ENCODE peak calls at places on chromosome 19, in four cellular contexts. T is Karpas-422, X is MCF 10A, V is astrocyte of the cerebellum. E is an unnamed sample.

GRCh38 chr19:55437410-55437809 is 5.7 kb downstream of the SHISA7 start:
- DNase-seq in T (peak; percentile 83), X (peak; percentile 82), V (no peak), E (peak; percentile 46)

GRCh38 chr19:51460164-51460992 is 2.1 kb upstream of the SIGLEC8 start:
- DNase-seq in T (peak; percentile 71), X (no peak), V (no peak), E (no peak)

GRCh38 chr19:23802290-23802689 is 43.6 kb upstream of the ZNF681 start:
- DNase-seq in T (no peak), X (no peak), V (no peak), E (peak; percentile 2)

GRCh38 chr19:16585808-16586476 is 13.7 kb upstream of the SLC35E1 start:
- DNase-seq in T (peak; percentile 81), X (no peak), V (no peak), E (peak; percentile 74)

GRCh38 chr19:28307460-28307859 is 905.5 kb downstream of the UQCRFS1 start:
- DNase-seq in T (no peak), X (no peak), V (peak; percentile 20), E (peak; percentile 57)

GRCh38 chr19:5186293-5187050 is 154.1 kb downstream of the PTPRS start:
- DNase-seq in T (no peak), X (peak; percentile 31), V (peak; percentile 18), E (no peak)

GRCh38 chr19:41366089-41366488 is 2.1 kb upstream of the B9D2 start:
- DNase-seq in T (peak; percentile 64), X (no peak), V (no peak), E (no peak)

GRCh38 chr19:3509566-3509989 is 3.5 kb downstream of the FZR1 start:
- DNase-seq in T (no peak), X (peak; percentile 67), V (no peak), E (peak; percentile 61)

GRCh38 chr19:30378701-30379100 is 6.5 kb downstream of the ZNF536 start:
- DNase-seq in T (no peak), X (no peak), V (no peak), E (no peak)

GRCh38 chr19:52786078-52786463 is 520 bp downstream of the ZNF600 start:
- DNase-seq in T (peak; percentile 64), X (no peak), V (no peak), E (no peak)

GRCh38 chr19:44714597-44715169 is 15.7 kb downstream of the CEACAM16 start:
- DNase-seq in T (no peak), X (no peak), V (no peak), E (no peak)

GRCh38 chr19:54190942-54191670 is at the start of gene TSEN34:
- DNase-seq in T (peak; percentile 97), X (peak; percentile 87), V (no peak), E (no peak)

GRCh38 chr19:10431943-10432735 is 11.8 kb downstream of the PDE4A start:
- DNase-seq in T (peak; percentile 73), X (no peak), V (no peak), E (no peak)

GRCh38 chr19:23071087-23071511 is 45.7 kb upstream of the ZNF730 start:
- DNase-seq in T (no peak), X (no peak), V (no peak), E (no peak)

GRCh38 chr19:39038098-39038497 is 5.7 kb upstream of the FBXO27 start:
- DNase-seq in T (no peak), X (peak; percentile 68), V (no peak), E (peak; percentile 73)

GRCh38 chr19:43560687-43561086 is 14.6 kb downstream of the XRCC1 start:
- DNase-seq in T (no peak), X (peak; percentile 10), V (no peak), E (no peak)

GRCh38 chr19:46717716-46718143 is 816 bp upstream of the PRKD2 start:
- DNase-seq in T (peak; percentile 52), X (no peak), V (no peak), E (no peak)

GRCh38 chr19:50460161-50460765 is 16.0 kb upstream of the EMC10 start:
- DNase-seq in T (peak; percentile 83), X (peak; percentile 14), V (no peak), E (peak; percentile 92)

GRCh38 chr19:31347828-31348314 is 1.4 kb downstream of the TSHZ3 start:
- DNase-seq in T (no peak), X (no peak), V (no peak), E (no peak)

GRCh38 chr19:43901395-43902390 is 33.4 kb downstream of the ZNF45 start:
- DNase-seq in T (peak; percentile 64), X (peak; percentile 79), V (peak; percentile 64), E (peak; percentile 76)

GRCh38 chr19:10836478-10837325 is 690 bp upstream of the TMED1 start:
- DNase-seq in T (peak; percentile 96), X (peak; percentile 89), V (no peak), E (no peak)

GRCh38 chr19:10074153-10074552 is 12.0 kb upstream of the SHFL start:
- DNase-seq in T (peak; percentile 88), X (peak; percentile 60), V (no peak), E (no peak)

GRCh38 chr19:21166436-21166835 is 24.6 kb downstream of the ZNF431 start:
- DNase-seq in T (no peak), X (no peak), V (no peak), E (no peak)

GRCh38 chr19:11652056-11652455 is 54.8 kb downstream of the ZNF627 start:
- DNase-seq in T (no peak), X (no peak), V (no peak), E (no peak)

GRCh38 chr19:35206379-35206778 is 22.2 kb downstream of the FAM187B start:
- DNase-seq in T (no peak), X (no peak), V (no peak), E (no peak)

GRCh38 chr19:35414442-35414841 is 33.6 kb upstream of the FFAR2 start:
- DNase-seq in T (no peak), X (no peak), V (no peak), E (no peak)

E was measured in renal cortical epithelial cell.